ENCODE peak calls at places on chromosomes 1 and 21, in four cellular contexts. One of them, this sample, is unnamed.

GRCh38 chr1:155527672-155528071 is 34.9 kb downstream of the ASH1L start:
- DNase-seq in ACHN: no peak
- DNase-seq in Right ventricle myocardium superior: no peak
- DNase-seq in AG08396: no peak
- DNase-seq in this sample: no peak

GRCh38 chr1:34066921-34067603 is 98.0 kb downstream of the CSMD2 start:
- DNase-seq in AG08396: peak
- DNase-seq in Right ventricle myocardium superior: no peak
- DNase-seq in ACHN: no peak
- DNase-seq in this sample: no peak

GRCh38 chr21:27812279-27812678 is 845.4 kb upstream of the ADAMTS5 start:
- DNase-seq in AG08396: no peak
- DNase-seq in Right ventricle myocardium superior: no peak
- DNase-seq in ACHN: no peak
- DNase-seq in this sample: no peak

GRCh38 chr1:69846267-69846666 is 278.5 kb downstream of the LRRC7 start:
- DNase-seq in AG08396: no peak
- DNase-seq in Right ventricle myocardium superior: no peak
- DNase-seq in ACHN: no peak
- DNase-seq in this sample: no peak

GRCh38 chr1:9903801-9904527 is 6.1 kb downstream of the CTNNBIP1 start:
- DNase-seq in Right ventricle myocardium superior: no peak
- DNase-seq in ACHN: no peak
- DNase-seq in AG08396: no peak
- DNase-seq in this sample: no peak

GRCh38 chr1:156652992-156653355 is 11.1 kb downstream of the BCAN start:
- DNase-seq in Right ventricle myocardium superior: no peak
- DNase-seq in AG08396: no peak
- DNase-seq in ACHN: no peak
- DNase-seq in this sample: no peak

GRCh38 chr21:29604096-29604495 is 305.4 kb downstream of the BACH1 start:
- DNase-seq in ACHN: no peak
- DNase-seq in Right ventricle myocardium superior: no peak
- DNase-seq in AG08396: no peak
- DNase-seq in this sample: no peak

GRCh38 chr1:152543808-152544207 is 22.8 kb downstream of the LCE3E start:
- DNase-seq in AG08396: no peak
- DNase-seq in ACHN: no peak
- DNase-seq in Right ventricle myocardium superior: no peak
- DNase-seq in this sample: no peak

GRCh38 chr1:165235777-165236285 is 120.7 kb downstream of the LMX1A start:
- DNase-seq in AG08396: no peak
- DNase-seq in ACHN: no peak
- DNase-seq in Right ventricle myocardium superior: no peak
- DNase-seq in this sample: peak

GRCh38 chr1:925532-926421 is 2.1 kb downstream of the SAMD11 start:
- DNase-seq in ACHN: peak
- DNase-seq in AG08396: peak
- DNase-seq in Right ventricle myocardium superior: no peak
- DNase-seq in this sample: peak

GRCh38 chr1:241156231-241156965 is 200.6 kb downstream of the RGS7 start:
- DNase-seq in Right ventricle myocardium superior: no peak
- DNase-seq in ACHN: peak
- DNase-seq in AG08396: no peak
- DNase-seq in this sample: no peak

GRCh38 chr1:34362949-34363348 is 186.2 kb downstream of the C1orf94 start:
- DNase-seq in AG08396: no peak
- DNase-seq in Right ventricle myocardium superior: no peak
- DNase-seq in ACHN: no peak
- DNase-seq in this sample: no peak

GRCh38 chr21:43291347-43291950 is 122.6 kb downstream of the CRYAA start:
- DNase-seq in AG08396: no peak
- DNase-seq in Right ventricle myocardium superior: peak
- DNase-seq in ACHN: no peak
- DNase-seq in this sample: peak

GRCh38 chr21:19874521-19874920 is 1123.7 kb upstream of the NCAM2 start:
- DNase-seq in Right ventricle myocardium superior: no peak
- DNase-seq in AG08396: no peak
- DNase-seq in ACHN: no peak
- DNase-seq in this sample: no peak

GRCh38 chr1:167815650-167816049 is 93.9 kb downstream of the MPZL1 start:
- DNase-seq in ACHN: no peak
- DNase-seq in Right ventricle myocardium superior: no peak
- DNase-seq in AG08396: no peak
- DNase-seq in this sample: no peak

GRCh38 chr1:205351984-205352713 is 4.6 kb downstream of the KLHDC8A start:
- DNase-seq in ACHN: no peak
- DNase-seq in AG08396: no peak
- DNase-seq in Right ventricle myocardium superior: no peak
- DNase-seq in this sample: peak

GRCh38 chr21:45515241-45516061 is 26.8 kb downstream of the SLC19A1 start:
- DNase-seq in AG08396: no peak
- DNase-seq in Right ventricle myocardium superior: peak
- DNase-seq in ACHN: no peak
- DNase-seq in this sample: peak

GRCh38 chr1:233735847-233736246 is 121.9 kb downstream of the KCNK1 start:
- DNase-seq in Right ventricle myocardium superior: no peak
- DNase-seq in ACHN: no peak
- DNase-seq in AG08396: no peak
- DNase-seq in this sample: no peak

GRCh38 chr1:37817481-37817880 is 9.5 kb upstream of the YRDC start:
- DNase-seq in AG08396: no peak
- DNase-seq in Right ventricle myocardium superior: peak
- DNase-seq in ACHN: no peak
- DNase-seq in this sample: no peak

GRCh38 chr1:222618001-222618879 is at the start of gene MIA3:
- DNase-seq in Right ventricle myocardium superior: peak
- DNase-seq in ACHN: peak
- DNase-seq in AG08396: peak
- DNase-seq in this sample: peak

GRCh38 chr1:210779259-210779658 is 354.7 kb downstream of the KCNH1 start:
- DNase-seq in AG08396: no peak
- DNase-seq in Right ventricle myocardium superior: no peak
- DNase-seq in ACHN: no peak
- DNase-seq in this sample: no peak

GRCh38 chr1:68624233-68624632 is 127.4 kb upstream of the DEPDC1 start:
- DNase-seq in AG08396: no peak
- DNase-seq in Right ventricle myocardium superior: no peak
- DNase-seq in ACHN: no peak
- DNase-seq in this sample: no peak

GRCh38 chr21:42038826-42039425 is 28.8 kb upstream of the ZBTB21 start:
- DNase-seq in Right ventricle myocardium superior: no peak
- DNase-seq in ACHN: no peak
- DNase-seq in AG08396: no peak
- DNase-seq in this sample: no peak

GRCh38 chr1:28244549-28245251 is 8.8 kb downstream of the ATP5IF1 start:
- DNase-seq in AG08396: no peak
- DNase-seq in ACHN: no peak
- DNase-seq in Right ventricle myocardium superior: no peak
- DNase-seq in this sample: no peak